ENCODE peak calls at places on chromosomes 1 and 21, in five cellular contexts. P is GM23248, L is neural progenitor cell, J is OCI-LY7, G is PC-3. A is an unnamed sample.

GRCh38 chr21:43903451-43904091 is 38.5 kb downstream of the AGPAT3 start:
- DNase-seq in P (no peak), L (no peak), J (no peak), G (no peak), A (no peak)

GRCh38 chr1:229952670-229953520 is 114.1 kb upstream of the GALNT2 start:
- DNase-seq in P (peak), L (no peak), J (no peak), G (peak), A (no peak)

GRCh38 chr1:17281775-17282181 is 26.2 kb upstream of the PADI4 start:
- DNase-seq in P (no peak), L (no peak), J (no peak), G (no peak), A (no peak)

GRCh38 chr1:11779715-11780379 is 17.9 kb downstream of the C1orf167 start:
- DNase-seq in P (no peak), L (no peak), J (no peak), G (no peak), A (no peak)

GRCh38 chr1:53031732-53032131 is 30.3 kb upstream of the PODN start:
- DNase-seq in P (no peak), L (no peak), J (no peak), G (no peak), A (no peak)

GRCh38 chr1:8739377-8739776 is 78.1 kb downstream of the RERE start:
- DNase-seq in P (no peak), L (no peak), J (no peak), G (no peak), A (no peak)

GRCh38 chr21:43312751-43313169 is 114.2 kb downstream of the SIK1 start:
- DNase-seq in P (no peak), L (no peak), J (peak), G (no peak), A (peak)

GRCh38 chr1:109984190-109984455 is 442 bp upstream of the AHCYL1 start:
- DNase-seq in P (peak), L (no peak), J (no peak), G (peak), A (peak)

GRCh38 chr1:167669209-167670139 is 39.4 kb downstream of the RCSD1 start:
- DNase-seq in P (no peak), L (no peak), J (peak), G (no peak), A (no peak)

GRCh38 chr21:25133939-25134338 is 473.3 kb downstream of the MRPL39 start:
- DNase-seq in P (peak), L (no peak), J (no peak), G (peak), A (no peak)

GRCh38 chr1:117607471-117607870 is 1.6 kb downstream of the TENT5C start:
- DNase-seq in P (no peak), L (peak), J (peak), G (peak), A (no peak)

GRCh38 chr21:37904879-37905278 is 11.4 kb downstream of the KCNJ6 start:
- DNase-seq in P (peak), L (no peak), J (no peak), G (no peak), A (no peak)

GRCh38 chr1:63731117-63732043 is 42.4 kb upstream of the ROR1 start:
- DNase-seq in P (peak), L (no peak), J (no peak), G (peak), A (peak)

GRCh38 chr1:85463666-85464496 is 1.1 kb downstream of the DDAH1 start:
- DNase-seq in P (peak), L (peak), J (no peak), G (no peak), A (no peak)

DNA sequence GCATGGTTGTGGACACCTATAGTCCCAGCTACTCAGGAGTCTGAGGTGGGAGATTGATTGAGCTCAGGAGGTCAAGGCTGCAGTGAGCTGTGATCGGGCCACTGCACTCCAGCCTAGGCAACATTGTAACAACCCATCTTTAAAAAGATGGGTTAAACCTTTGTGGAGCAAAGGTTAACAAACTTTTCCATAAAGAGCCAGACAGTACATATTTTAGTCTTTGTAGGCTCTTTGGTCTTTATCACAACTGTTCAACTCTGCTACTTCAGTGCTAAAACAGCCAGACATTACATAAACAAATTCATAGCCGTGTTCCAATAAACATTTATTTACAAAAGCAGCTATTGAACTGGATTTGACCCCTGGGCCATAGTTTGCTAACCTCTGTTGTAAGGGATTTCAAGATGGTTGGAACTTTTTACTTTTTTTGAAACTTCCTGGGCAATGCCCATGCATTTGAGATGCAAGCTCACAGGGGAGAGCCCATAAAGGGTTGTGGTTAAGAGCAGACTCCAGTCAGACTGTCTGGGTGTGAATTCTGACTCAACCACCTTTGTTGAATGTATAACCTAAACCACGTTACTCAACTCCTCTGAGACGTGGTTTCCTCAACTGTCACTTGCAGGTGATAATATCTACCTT is 10.8 kb downstream of the INAVA start:
- DNase-seq in P (peak), L (no peak), J (no peak), G (peak), A (no peak)
- TF ChIP-seq EZH2phosphoT487 in P (no peak), L (no peak), J (no peak), G (no peak), A (no peak)

DNA sequence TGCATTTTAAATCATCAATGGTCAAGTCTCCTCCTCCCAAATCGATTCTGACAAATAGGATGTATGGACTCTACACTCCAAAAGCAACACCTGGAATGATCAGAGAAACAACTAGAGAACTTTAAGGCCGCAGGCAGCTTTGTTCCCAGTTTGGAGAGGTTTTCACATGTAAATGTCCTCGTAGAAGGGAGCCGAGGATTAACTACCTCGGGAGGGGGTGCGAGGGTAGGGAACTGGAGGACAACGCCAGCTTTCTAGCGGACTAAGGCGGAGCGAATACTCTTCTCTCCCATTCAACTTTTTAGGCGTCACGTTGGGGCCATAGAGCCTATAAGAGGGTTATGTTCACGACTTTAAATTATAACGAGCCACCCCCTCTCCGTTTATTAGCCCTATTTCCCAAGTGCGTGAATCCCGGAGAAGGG is 1.2 kb downstream of the SCAF4 start:
- DNase-seq in P (peak), L (peak), J (peak), G (peak), A (no peak)
- TF ChIP-seq EZH2phosphoT487 in P (no peak), L (peak), J (no peak), G (no peak), A (no peak)

GRCh38 chr1:211612786-211613107 is 33.8 kb upstream of the SLC30A1 start:
- DNase-seq in P (no peak), L (no peak), J (no peak), G (no peak), A (no peak)
- TF ChIP-seq EZH2phosphoT487 in P (no peak), L (no peak), J (no peak), G (no peak), A (no peak)

GRCh38 chr1:205417884-205418283 is 4.0 kb downstream of the LEMD1 start:
- DNase-seq in P (no peak), L (no peak), J (no peak), G (no peak), A (no peak)
- TF ChIP-seq EZH2phosphoT487 in P (no peak), L (no peak), J (no peak), G (no peak), A (no peak)